ENCODE peak calls at places on chromosomes 4 and X, in four cellular contexts. One of them, this sample, is unnamed.

GRCh38 chr4:38125816-38126215 is 165.6 kb downstream of the PTTG2 start:
- DNase-seq in RWPE1: no peak
- DNase-seq in suprapubic skin: no peak
- DNase-seq in endothelial cell: no peak
- DNase-seq in this sample: no peak

GRCh38 chrX:465418-465817 is 78.7 kb upstream of the PPP2R3B start:
- DNase-seq in suprapubic skin: no peak
- DNase-seq in RWPE1: no peak
- DNase-seq in endothelial cell: no peak
- DNase-seq in this sample: no peak

GRCh38 chr4:176387571-176387970 is 67.8 kb downstream of the SPCS3 start:
- DNase-seq in suprapubic skin: no peak
- DNase-seq in endothelial cell: no peak
- DNase-seq in RWPE1: no peak
- DNase-seq in this sample: no peak

GRCh38 chr4:103019319-103020124 is at the start of gene SLC9B1:
- DNase-seq in suprapubic skin: peak
- DNase-seq in RWPE1: peak
- DNase-seq in endothelial cell: peak
- DNase-seq in this sample: peak

GRCh38 chrX:103483720-103484119 is 35.6 kb downstream of the RAB40A start:
- DNase-seq in endothelial cell: no peak
- DNase-seq in RWPE1: no peak
- DNase-seq in suprapubic skin: no peak
- DNase-seq in this sample: no peak

GRCh38 chr4:154779362-154779947 is 1.6 kb upstream of the RBM46 start:
- DNase-seq in suprapubic skin: no peak
- DNase-seq in RWPE1: peak
- DNase-seq in endothelial cell: no peak
- DNase-seq in this sample: peak

GRCh38 chrX:12447448-12448154 is 309.3 kb downstream of the FRMPD4 start:
- DNase-seq in suprapubic skin: no peak
- DNase-seq in endothelial cell: no peak
- DNase-seq in RWPE1: peak
- DNase-seq in this sample: no peak

GRCh38 chr4:157052429-157053040 is 23.4 kb upstream of the GLRB start:
- DNase-seq in RWPE1: no peak
- DNase-seq in endothelial cell: no peak
- DNase-seq in suprapubic skin: no peak
- DNase-seq in this sample: no peak

GRCh38 chr4:39937683-39938268 is 39.9 kb downstream of the PDS5A start:
- DNase-seq in RWPE1: no peak
- DNase-seq in suprapubic skin: no peak
- DNase-seq in endothelial cell: no peak
- DNase-seq in this sample: peak

This sample was measured in trophoblast cell.